ENCODE peak calls at places on chromosome 6, in six cellular contexts. R, V, B, C, G and I are unnamed samples.

GRCh38 chr6:9523462-9523861 is 891.4 kb downstream of the TFAP2A start:
- DNase-seq in B (no peak), R (no peak), V (no peak), G (peak), C (no peak), I (no peak)

GRCh38 chr6:63441266-63441956 is 121.6 kb upstream of the LGSN start:
- DNase-seq in B (peak), C (no peak), G (no peak), R (no peak), V (no peak), I (peak)

GRCh38 chr6:132648356-132648755 is 10.6 kb downstream of the TAAR1 start:
- DNase-seq in V (no peak), G (peak), R (no peak), C (peak), B (no peak), I (peak)

GRCh38 chr6:1474205-1474604 is 84.8 kb downstream of the FOXF2 start:
- DNase-seq in B (no peak), G (no peak), V (no peak), C (peak), R (no peak), I (no peak)

GRCh38 chr6:80174931-80175572 is 68.6 kb downstream of the BCKDHB start:
- DNase-seq in V (no peak), R (no peak), G (no peak), B (no peak), C (no peak), I (no peak)

GRCh38 chr6:109336221-109336955 is 45.9 kb downstream of the CD164 start:
- DNase-seq in R (no peak), B (peak), C (peak), V (no peak), G (peak), I (peak)

GRCh38 chr6:109595998-109596397 is 95.0 kb downstream of the AK9 start:
- DNase-seq in G (peak), V (no peak), C (peak), B (no peak), R (no peak), I (no peak)

GRCh38 chr6:133040025-133040838 is 200.9 kb upstream of the EYA4 start:
- DNase-seq in B (no peak), R (no peak), G (peak), C (peak), V (no peak), I (no peak)

GRCh38 chr6:43257746-43258145 is 14.5 kb downstream of the TTBK1 start:
- DNase-seq in B (no peak), G (no peak), C (no peak), V (no peak), R (no peak), I (no peak)

GRCh38 chr6:155444120-155444917 is 11.3 kb downstream of the NOX3 start:
- DNase-seq in R (no peak), C (peak), G (no peak), B (no peak), V (no peak), I (no peak)

GRCh38 chr6:12115001-12115400 is 102.9 kb downstream of the HIVEP1 start:
- DNase-seq in C (no peak), B (no peak), V (no peak), G (no peak), R (no peak), I (no peak)

GRCh38 chr6:36933102-36933501 is 21.4 kb upstream of the PI16 start:
- DNase-seq in R (no peak), B (no peak), G (peak), C (no peak), V (no peak), I (no peak)

GRCh38 chr6:82980086-82980485 is 85.6 kb downstream of the UBE3D start:
- DNase-seq in C (no peak), R (no peak), V (no peak), G (peak), B (no peak), I (no peak)

GRCh38 chr6:125974214-125974866 is 12.0 kb upstream of the TRMT11 start:
- DNase-seq in B (peak), V (no peak), R (no peak), G (peak), C (peak), I (peak)

GRCh38 chr6:2858678-2859324 is 17.1 kb upstream of the SERPINB1 start:
- DNase-seq in B (no peak), V (peak), G (no peak), R (no peak), C (no peak), I (no peak)

GRCh38 chr6:33206864-33207568 is 1.3 kb upstream of the RING1 start:
- DNase-seq in G (peak), B (no peak), C (no peak), R (no peak), V (no peak), I (peak)

GRCh38 chr6:6736753-6737654 is 148.5 kb downstream of the LY86 start:
- DNase-seq in B (no peak), V (no peak), R (no peak), C (no peak), G (no peak), I (no peak)

GRCh38 chr6:10412948-10413849 is 1.7 kb downstream of the TFAP2A start:
- DNase-seq in G (peak), V (no peak), R (no peak), B (peak), C (peak), I (peak)

GRCh38 chr6:167046861-167047495 is 47.8 kb downstream of the CEP43 start:
- DNase-seq in V (no peak), B (no peak), G (no peak), R (no peak), C (no peak), I (no peak)

GRCh38 chr6:37130704-37131103 is 39.2 kb upstream of the PIM1 start:
- DNase-seq in R (no peak), B (no peak), V (no peak), G (peak), C (no peak), I (peak)

GRCh38 chr6:115847671-115848070 is 213.0 kb downstream of the FRK start:
- DNase-seq in B (no peak), R (no peak), V (no peak), G (no peak), C (no peak), I (no peak)

GRCh38 chr6:32472781-32473377 is 33.2 kb downstream of the HLA-DRA start:
- DNase-seq in B (no peak), R (no peak), G (no peak), V (no peak), C (no peak), I (no peak)

GRCh38 chr6:18016133-18016532 is 28.7 kb upstream of the KIF13A start:
- DNase-seq in V (no peak), C (peak), R (no peak), B (no peak), G (peak), I (peak)

GRCh38 chr6:165694296-165694695 is 31.3 kb upstream of the PDE10A start:
- DNase-seq in V (no peak), C (no peak), R (no peak), G (no peak), B (no peak), I (no peak)

GRCh38 chr6:47247227-47247797 is 62.4 kb downstream of the TNFRSF21 start:
- DNase-seq in C (no peak), R (no peak), G (peak), V (no peak), B (peak), I (peak)

GRCh38 chr6:123913858-123914257 is 110.2 kb downstream of the NKAIN2 start:
- DNase-seq in R (no peak), V (no peak), B (no peak), C (no peak), G (peak), I (no peak)

GRCh38 chr6:15020114-15020770 is 225.6 kb upstream of the JARID2 start:
- DNase-seq in B (no peak), R (no peak), G (no peak), V (no peak), C (no peak), I (no peak)

GRCh38 chr6:87340230-87340629 is 4.4 kb upstream of the C6orf163 start:
- DNase-seq in B (no peak), G (no peak), C (no peak), V (no peak), R (no peak), I (no peak)

GRCh38 chr6:120211955-120212792 is 862.6 kb upstream of the MAN1A1 start:
- DNase-seq in C (no peak), V (no peak), R (no peak), B (no peak), G (peak), I (no peak)

GRCh38 chr6:111484655-111484974 is 1.6 kb upstream of the REV3L start:
- DNase-seq in R (no peak), V (no peak), G (no peak), B (no peak), C (no peak), I (peak)

GRCh38 chr6:42118162-42119001 is 24.0 kb downstream of the C6orf132 start:
- DNase-seq in G (peak), B (no peak), V (no peak), R (no peak), C (peak), I (no peak)

GRCh38 chr6:27375613-27376079 is 12.9 kb upstream of the ZNF391 start:
- DNase-seq in C (peak), R (no peak), V (no peak), G (no peak), B (no peak), I (no peak)

GRCh38 chr6:53280207-53280606 is 68.5 kb downstream of the ELOVL5 start:
- DNase-seq in R (no peak), V (no peak), G (no peak), C (no peak), B (no peak), I (peak)

GRCh38 chr6:140011537-140011936 is 637.1 kb upstream of the CITED2 start:
- DNase-seq in C (no peak), R (no peak), G (no peak), V (no peak), B (no peak), I (no peak)

GRCh38 chr6:158405933-158406332 is 93.7 kb downstream of the TULP4 start:
- DNase-seq in R (no peak), V (no peak), B (no peak), C (no peak), G (no peak), I (peak)

GRCh38 chr6:41373919-41374617 is 38.7 kb downstream of the NCR2 start:
- DNase-seq in V (no peak), G (no peak), B (no peak), R (no peak), C (no peak), I (peak)

GRCh38 chr6:170101281-170102035 is 189.4 kb downstream of the DLL1 start:
- DNase-seq in C (no peak), B (no peak), V (no peak), G (no peak), R (no peak), I (no peak)

GRCh38 chr6:148164645-148165044 is 178.0 kb upstream of the SASH1 start:
- DNase-seq in R (no peak), V (no peak), G (no peak), B (no peak), C (peak), I (no peak)

GRCh38 chr6:137927777-137928218 is 60.7 kb downstream of the TNFAIP3 start:
- DNase-seq in G (no peak), B (no peak), V (peak), R (no peak), C (peak), I (no peak)

GRCh38 chr6:2179950-2180349 is 65.5 kb downstream of the GMDS start:
- DNase-seq in R (no peak), C (no peak), V (no peak), G (no peak), B (no peak), I (no peak)